ENCODE peak calls at places on chromosomes 2 and 18, in eight cellular contexts. M, R, G, C, N, V, J and Z are unnamed samples.
A peak's percentile ranks its signal among the peaks of the same experiment; 100 is the strongest.

GRCh38 chr2:238159676-238160205 is 971 bp downstream of the ERFE start:
- DNase-seq in G (no peak), J (no peak), C (no peak), M (no peak), N (no peak), R (no peak), V (no peak), Z (no peak)

GRCh38 chr2:38620282-38620977 is 17.7 kb upstream of the HNRNPLL start:
- DNase-seq in M (no peak), G (no peak), R (no peak), V (no peak), N (no peak), C (peak; percentile 52), J (no peak), Z (no peak)

GRCh38 chr2:60556998-60557955 is 3.8 kb upstream of the BCL11A start:
- DNase-seq in R (no peak), V (no peak), G (no peak), J (no peak), N (no peak), M (no peak), C (peak; percentile 15), Z (no peak)

GRCh38 chr18:6748241-6748640 is 18.7 kb downstream of the ARHGAP28 start:
- DNase-seq in G (no peak), J (no peak), R (no peak), V (no peak), M (no peak), N (no peak), C (no peak), Z (no peak)

GRCh38 chr2:127085260-127085666 is 21.7 kb downstream of the BIN1 start:
- DNase-seq in N (peak; percentile 47), V (no peak), J (no peak), M (no peak), R (no peak), G (peak; percentile 72), C (peak; percentile 65), Z (no peak)

GRCh38 chr2:236578411-236578846 is 8.8 kb downstream of the ACKR3 start:
- DNase-seq in J (no peak), G (no peak), R (no peak), C (no peak), V (no peak), M (no peak), N (no peak), Z (no peak)

GRCh38 chr2:105890856-105891255 is 146.1 kb downstream of the NCK2 start:
- DNase-seq in V (no peak), M (no peak), R (no peak), N (no peak), C (no peak), J (no peak), G (no peak), Z (no peak)

GRCh38 chr2:26811261-26811660 is 25.4 kb downstream of the CENPA start:
- DNase-seq in G (peak; percentile 40), N (no peak), M (no peak), C (no peak), V (no peak), R (no peak), J (no peak), Z (no peak)

GRCh38 chr2:171522804-171523338 is 597 bp downstream of the CYBRD1 start:
- DNase-seq in R (peak; percentile 58), N (no peak), C (peak; percentile 46), J (peak; percentile 36), G (peak; percentile 35), M (no peak), V (peak; percentile 59), Z (no peak)

GRCh38 chr2:241218131-241219029 is 29.9 kb downstream of the ANO7 start:
- DNase-seq in V (peak; percentile 69), R (peak; percentile 74), C (peak; percentile 33), M (no peak), G (no peak), N (peak; percentile 50), J (peak; percentile 70), Z (no peak)